ENCODE peak calls at places on chromosomes 13 and 19, in six cellular contexts. Z is H1, J is GM12891, C is HepG2, I is GM12878, W is K562. P is an unnamed sample.

GRCh38 chr13:43583331-43583730 is 203.4 kb downstream of the ENOX1 start:
- DNase-seq in Z (no peak), J (no peak), C (no peak), I (no peak), W (no peak), P (no peak)

GRCh38 chr13:31067416-31068118 is 94.1 kb downstream of the HSPH1 start:
- DNase-seq in Z (no peak), J (no peak), C (no peak), I (no peak), W (no peak), P (no peak)

GRCh38 chr13:74062933-74063332 is 71.3 kb downstream of the KLF12 start:
- DNase-seq in Z (no peak), J (peak), C (no peak), I (peak), W (no peak), P (no peak)

GRCh38 chr13:32940601-32941000 is 75.6 kb upstream of the KL start:
- DNase-seq in Z (no peak), J (no peak), C (no peak), I (no peak), W (no peak), P (no peak)

GRCh38 chr19:58570770-58571574 is 2.2 kb downstream of the MZF1 start:
- DNase-seq in Z (no peak), J (no peak), C (no peak), I (no peak), W (no peak), P (no peak)

GRCh38 chr13:22793598-22794134 is 387.1 kb upstream of the SGCG start:
- DNase-seq in Z (no peak), J (no peak), C (peak), I (no peak), W (no peak), P (no peak)

GRCh38 chr13:44710576-44710975 is 134.4 kb upstream of the TSC22D1 start:
- DNase-seq in Z (no peak), J (peak), C (no peak), I (peak), W (no peak), P (peak)

GRCh38 chr13:47025791-47026419 is 129.1 kb upstream of the HTR2A start:
- DNase-seq in Z (no peak), J (no peak), C (no peak), I (no peak), W (no peak), P (no peak)

GRCh38 chr19:49497047-49497789 is 984 bp downstream of the RPS11 start:
- DNase-seq in Z (no peak), J (no peak), C (no peak), I (no peak), W (peak), P (peak)

GRCh38 chr13:60112771-60113170 is 51.0 kb downstream of the DIAPH3 start:
- DNase-seq in Z (no peak), J (no peak), C (no peak), I (no peak), W (no peak), P (no peak)

GRCh38 chr13:62702502-62702901 is 1286.9 kb upstream of the PCDH20 start:
- DNase-seq in Z (no peak), J (no peak), C (no peak), I (no peak), W (no peak), P (no peak)

DNA sequence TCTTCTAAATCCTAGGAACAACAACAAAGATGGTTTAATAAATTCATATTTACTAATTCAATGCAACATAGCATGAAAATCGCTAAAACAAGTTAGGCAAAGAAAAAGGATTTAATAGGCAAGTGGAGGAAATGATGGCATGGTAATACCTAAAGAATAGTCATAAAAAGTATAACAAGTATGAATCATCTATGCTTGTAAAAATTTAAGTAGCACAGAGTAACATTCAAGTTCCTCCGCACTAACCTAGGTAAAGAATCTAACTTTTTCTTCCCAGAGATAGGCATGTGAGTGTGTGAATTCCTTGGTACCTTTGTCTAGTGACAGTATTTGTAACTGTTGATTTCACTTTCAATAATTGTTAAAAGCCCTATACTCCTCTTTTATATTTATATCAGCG is 42.6 kb downstream of the RCBTB2 start:
- DNase-seq in Z (no peak), J (no peak), C (no peak), I (no peak), W (no peak), P (no peak)
- TF ChIP-seq TAF1 in Z (no peak), J (no peak), C (no peak), I (no peak), W (no peak), P (no peak)

DNA sequence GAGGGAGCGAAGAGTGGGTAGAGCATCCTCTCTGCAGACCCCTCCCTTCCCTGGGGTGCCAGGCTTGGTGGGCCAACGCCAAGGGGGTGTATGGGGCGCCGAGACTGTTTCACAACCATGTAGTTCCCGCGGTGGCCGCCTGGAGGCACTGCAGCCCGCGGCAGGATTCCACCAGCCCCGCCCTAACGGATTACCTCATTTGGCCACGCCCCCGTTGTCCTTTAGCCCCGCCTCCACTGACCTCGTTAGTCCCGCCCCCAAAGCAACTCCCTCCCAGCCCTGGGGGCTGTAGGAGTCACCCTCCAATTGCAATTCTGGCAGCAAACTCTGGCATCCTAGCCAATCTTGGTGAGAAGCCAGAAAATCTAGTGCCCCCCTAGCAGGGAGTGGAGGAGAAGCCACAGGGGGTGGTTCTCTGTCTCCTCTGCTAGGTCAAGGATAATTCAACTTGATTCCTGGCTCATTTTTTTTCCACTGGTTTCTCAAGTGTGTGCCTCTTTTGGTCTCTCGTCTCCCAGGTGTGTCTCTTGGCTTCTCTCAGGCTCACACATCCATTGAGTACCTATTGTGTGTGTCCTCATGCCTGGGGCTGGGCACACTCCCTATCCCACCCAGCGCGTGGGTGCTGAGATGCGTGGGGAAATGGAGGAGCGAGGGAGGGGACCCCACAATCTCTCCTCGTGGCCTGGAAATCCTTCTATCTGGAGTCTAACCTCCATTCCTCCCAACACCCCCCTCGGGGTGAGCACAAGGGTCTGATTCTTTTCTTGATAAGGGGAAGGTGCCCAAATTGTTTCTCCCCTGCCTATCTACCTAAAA is 2.0 kb downstream of the OLFM2 start:
- DNase-seq in Z (peak), J (no peak), C (peak), I (no peak), W (peak), P (peak)
- TF ChIP-seq POLR2AphosphoS5 in Z (no peak), J (no peak), C (no peak), I (no peak), W (no peak), P (no peak)

DNA sequence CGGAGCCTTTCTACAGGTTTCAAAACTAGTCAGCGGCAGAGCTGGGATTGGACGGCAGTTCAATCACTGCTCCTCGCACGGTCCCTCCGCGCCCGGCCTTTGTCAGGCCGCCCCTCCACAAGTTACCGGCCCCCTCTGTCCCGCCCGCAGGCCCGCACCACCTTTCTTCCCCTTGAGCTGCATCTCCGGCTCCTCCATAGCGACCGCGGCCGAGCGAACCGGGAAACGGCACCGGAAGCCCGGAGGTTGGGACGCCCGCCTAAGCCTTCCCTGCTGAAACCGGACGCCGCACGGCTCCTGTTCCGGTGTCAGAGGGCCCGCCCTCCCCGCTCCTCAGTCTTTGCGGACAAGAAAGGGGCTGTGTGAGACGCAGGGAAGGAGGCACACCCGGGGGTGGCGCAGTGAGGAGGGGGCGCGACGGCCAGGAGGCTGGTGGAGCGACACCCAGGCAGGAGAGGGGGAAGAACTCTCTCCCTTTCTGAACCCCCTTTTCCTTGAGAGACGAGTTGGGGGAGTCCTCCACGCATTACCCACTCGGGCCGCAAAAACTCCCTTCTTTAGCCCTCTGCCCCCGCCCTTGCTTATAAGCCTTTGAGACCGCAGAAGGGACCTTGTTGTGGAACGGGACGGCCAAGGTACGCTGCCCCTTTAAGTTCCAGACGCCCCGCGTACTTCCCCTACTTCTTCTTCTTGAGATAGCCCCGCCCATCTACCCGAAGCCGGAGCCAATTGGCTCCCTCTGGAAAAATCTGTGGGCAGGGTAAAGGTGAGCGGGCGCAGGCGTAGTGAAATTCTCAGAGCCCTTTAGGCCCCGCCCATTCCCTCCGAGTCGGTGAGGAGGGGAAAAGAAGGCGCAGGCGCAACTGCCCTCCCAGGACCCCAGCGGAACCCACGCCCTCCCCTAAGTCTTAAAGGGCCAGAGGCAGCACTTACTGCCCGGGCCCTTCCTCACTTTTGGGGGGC is at the start of the genes BORCS8 and RFXANK:
- DNase-seq in Z (peak), J (peak), C (peak), I (peak), W (peak), P (peak)
- TF ChIP-seq POLR2A in Z (peak), J (peak), C (peak), I (peak), W (peak), P (peak)

GRCh38 chr19:44871809-44872208 is 19.2 kb upstream of the TOMM40 start:
- DNase-seq in Z (no peak), J (no peak), C (no peak), I (no peak), W (no peak), P (no peak)
- TF ChIP-seq TAF1 in Z (no peak), J (no peak), C (no peak), I (no peak), W (no peak), P (no peak)

DNA sequence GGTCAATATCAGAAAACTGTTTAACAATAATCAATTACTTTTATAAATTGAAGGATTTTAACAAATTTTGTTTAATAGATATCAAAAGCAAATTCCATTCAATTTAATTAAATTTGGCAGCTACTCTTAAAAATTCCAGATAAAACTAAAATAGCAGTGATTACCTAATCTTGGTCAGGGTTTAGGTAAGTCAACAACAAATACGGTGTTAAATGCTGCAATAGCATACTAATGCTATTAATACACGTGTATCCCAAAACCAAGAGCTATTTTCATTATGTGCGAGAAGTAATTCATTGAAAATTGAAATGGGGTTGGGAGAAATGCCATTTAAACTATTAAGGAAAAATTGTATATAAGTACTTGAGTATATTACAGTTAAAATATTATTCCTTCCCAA is 105.6 kb downstream of the DHRS12 start:
- DNase-seq in Z (no peak), J (no peak), C (no peak), I (no peak), W (no peak), P (no peak)
- TF ChIP-seq POLR2AphosphoS5 in Z (no peak), J (no peak), C (no peak), I (no peak), W (no peak), P (no peak)

GRCh38 chr13:27619711-27620376 is 485 bp downstream of the LNX2 start:
- DNase-seq in Z (no peak), J (peak), C (peak), I (no peak), W (peak), P (peak)

GRCh38 chr13:27620377-27621115 is at the start of gene LNX2:
- DNase-seq in Z (peak), J (peak), C (peak), I (peak), W (peak), P (peak)

GRCh38 chr13:27617801-27618411 is 2.4 kb downstream of the LNX2 start:
- DNase-seq in Z (no peak), J (no peak), C (no peak), I (no peak), W (no peak), P (no peak)

GRCh38 chr13:27621116-27621365 is 651 bp upstream of the POLR1D start:
- DNase-seq in Z (no peak), J (no peak), C (no peak), I (no peak), W (no peak), P (no peak)

DNA sequence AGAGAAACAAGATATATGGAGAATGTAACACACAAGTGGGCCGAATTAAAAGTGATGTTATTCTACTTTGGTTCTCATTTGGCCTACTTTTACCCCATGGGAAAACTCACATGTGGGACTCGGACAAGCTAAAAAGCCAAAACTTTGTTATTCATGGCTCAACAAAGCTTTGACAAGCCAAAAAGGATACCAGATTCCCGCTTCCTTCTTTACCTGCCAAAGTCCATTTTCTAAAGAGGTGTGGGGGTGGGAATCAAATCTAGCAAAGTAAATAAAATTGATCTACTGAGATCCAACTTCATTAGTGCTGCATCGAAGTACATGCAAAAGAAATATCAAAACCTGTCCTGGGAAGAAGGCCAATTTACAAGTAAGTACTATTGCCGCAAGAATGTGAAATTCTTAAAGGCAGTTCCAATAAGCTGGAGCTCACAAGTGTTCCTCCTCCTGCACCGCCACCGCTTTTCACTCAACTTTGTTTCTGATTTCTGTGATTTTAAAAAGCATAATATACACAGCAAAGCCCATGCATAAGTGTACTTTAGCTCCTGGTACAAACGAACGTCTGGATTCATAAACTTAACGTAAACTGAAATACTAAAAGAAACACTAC is 1.1 kb downstream of the LNX2 start:
- DNase-seq in Z (no peak), J (no peak), C (peak), I (no peak), W (no peak), P (no peak)
- TF ChIP-seq POLR2A in Z (no peak), J (no peak), C (no peak), I (no peak), W (no peak), P (no peak)